ENCODE peak calls at places on chromosomes 13 and 19, in four cellular contexts. T, I, Y and X are unnamed samples.

GRCh38 chr13:110265341-110265681 is 41.6 kb downstream of the COL4A1 start:
- DNase-seq in T (no peak), I (peak; percentile 39), Y (no peak), X (no peak)

GRCh38 chr19:16076958-16077611 is 790 bp downstream of the TPM4 start:
- DNase-seq in T (peak; percentile 78), I (peak; percentile 72), Y (peak; percentile 59), X (peak; percentile 46)

GRCh38 chr19:17249887-17250548 is 4.3 kb upstream of the NR2F6 start:
- DNase-seq in T (no peak), I (no peak), Y (no peak), X (no peak)

GRCh38 chr13:20679879-20680278 is 23.6 kb upstream of the IL17D start:
- DNase-seq in T (no peak), I (no peak), Y (no peak), X (no peak)

GRCh38 chr13:104854698-104855097 is 1680.8 kb downstream of the EFNB2 start:
- DNase-seq in T (no peak), I (no peak), Y (no peak), X (no peak)

GRCh38 chr13:47146136-47146535 is 249.3 kb upstream of the HTR2A start:
- DNase-seq in T (no peak), I (no peak), Y (no peak), X (no peak)

GRCh38 chr19:9818175-9818733 is 625 bp downstream of the FBXL12 start:
- DNase-seq in T (no peak), I (no peak), Y (no peak), X (no peak)

GRCh38 chr13:100098445-100099116 is 9.7 kb downstream of the PCCA start:
- DNase-seq in T (no peak), I (no peak), Y (no peak), X (no peak)

GRCh38 chr13:89518289-89519077 is 1829.0 kb upstream of the MIR17HG start:
- DNase-seq in T (no peak), I (no peak), Y (no peak), X (peak; percentile 52)

GRCh38 chr19:10009714-10010224 is 535 bp downstream of the COL5A3 start:
- DNase-seq in T (no peak), I (no peak), Y (no peak), X (no peak)

GRCh38 chr19:38304866-38305429 is 897 bp downstream of the C19orf33 start:
- DNase-seq in T (peak; percentile 96), I (peak; percentile 98), Y (no peak), X (peak; percentile 90)

GRCh38 chr13:59342396-59342795 is 821.3 kb downstream of the DIAPH3 start:
- DNase-seq in T (no peak), I (no peak), Y (no peak), X (no peak)

GRCh38 chr19:45901432-45901903 is 945 bp downstream of the MYPOP start:
- DNase-seq in T (peak; percentile 32), I (peak; percentile 73), Y (peak; percentile 33), X (peak; percentile 33)

GRCh38 chr13:35139591-35139990 is 197.5 kb downstream of the NBEA start:
- DNase-seq in T (no peak), I (no peak), Y (no peak), X (no peak)

GRCh38 chr19:5292843-5293606 is 47.6 kb downstream of the PTPRS start:
- DNase-seq in T (peak; percentile 42), I (peak; percentile 93), Y (peak; percentile 66), X (peak; percentile 70)

DNA sequence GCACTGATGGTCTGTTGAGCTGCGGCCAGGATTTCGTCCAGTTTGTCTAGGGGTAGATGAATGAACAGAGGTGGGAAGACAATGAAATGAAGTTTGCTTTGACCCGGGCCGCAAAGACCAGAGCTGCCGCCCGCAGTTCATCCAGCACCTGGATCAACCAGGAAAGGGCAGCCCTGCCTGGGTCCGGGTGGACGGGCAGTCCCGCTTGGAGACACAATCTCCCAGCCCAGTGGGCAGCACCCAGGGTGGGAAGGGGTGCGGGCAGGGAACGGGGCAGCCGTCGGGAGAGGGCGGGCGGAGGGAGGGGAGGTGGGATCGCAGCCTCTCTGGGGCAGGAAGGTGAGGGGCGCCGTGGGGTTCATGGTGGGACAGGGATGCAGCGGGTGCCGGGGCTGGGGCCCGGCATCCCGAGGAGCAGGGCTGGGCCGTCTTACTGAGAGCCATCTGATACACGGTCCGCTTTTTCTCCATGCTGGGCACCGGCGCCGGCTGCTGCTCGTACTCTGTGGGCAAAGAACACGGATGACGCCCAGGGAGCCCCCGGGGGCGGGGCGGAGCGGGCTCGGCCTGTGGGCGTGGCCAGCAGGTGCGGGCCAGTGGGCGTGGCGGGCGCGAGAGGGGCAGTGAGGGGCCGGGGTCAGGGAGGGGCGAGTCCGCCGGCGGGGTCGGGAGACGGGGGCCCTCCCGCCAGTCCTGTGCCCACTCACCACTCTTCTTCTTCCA is 33.1 kb downstream of the SHANK1 start:
- DNase-seq in T (no peak), I (peak; percentile 63), Y (no peak), X (no peak)
- H3K27me3 ChIP-seq in T (no peaks in the 10 kb centered on the region), I (peaks cover 62% of the 10 kb centered on the region), Y (no peaks in the 10 kb centered on the region), X (no peaks in the 10 kb centered on the region)

DNA sequence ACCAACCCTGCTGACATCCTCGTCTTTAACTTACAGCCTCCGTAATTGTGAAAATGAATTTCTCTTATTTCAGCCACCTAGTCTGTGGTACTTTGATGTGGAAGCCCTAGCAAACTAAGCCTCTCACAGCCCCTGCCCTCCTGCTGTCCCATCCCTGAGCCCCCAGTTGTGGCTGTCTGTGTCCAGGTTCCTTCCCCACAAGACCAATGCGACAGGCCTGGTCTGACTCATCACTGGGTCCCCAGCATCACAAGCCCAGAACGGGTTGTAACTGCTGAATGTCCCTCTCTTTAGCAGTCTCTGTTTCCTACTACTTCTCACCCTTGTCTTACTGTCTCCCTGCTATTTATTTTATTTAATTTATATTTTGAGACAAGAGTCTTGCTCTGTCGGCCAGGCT is 5.7 kb downstream of the POU2F2 start:
- DNase-seq in T (no peak), I (no peak), Y (no peak), X (no peak)
- H3K4me1 ChIP-seq in T (no peaks in the 10 kb centered on the region), I (no peaks in the 10 kb centered on the region), Y (no peaks in the 10 kb centered on the region), X (no peaks in the 10 kb centered on the region)

GRCh38 chr13:113355621-113356020 is 8.3 kb downstream of the GRTP1 start:
- DNase-seq in T (no peak), I (no peak), Y (no peak), X (no peak)

GRCh38 chr13:113356594-113356993 is 7.3 kb downstream of the GRTP1 start:
- DNase-seq in T (no peak), I (no peak), Y (no peak), X (no peak)

GRCh38 chr13:113358653-113359052 is 5.3 kb downstream of the GRTP1 start:
- DNase-seq in T (no peak), I (no peak), Y (no peak), X (no peak)

GRCh38 chr13:113359556-113359955 is 4.4 kb downstream of the GRTP1 start:
- DNase-seq in T (no peak), I (peak; percentile 24), Y (no peak), X (no peak)

GRCh38 chr13:113357529-113357928 is 6.4 kb downstream of the GRTP1 start:
- DNase-seq in T (no peak), I (no peak), Y (no peak), X (no peak)
- TF ChIP-seq CTCF in T (no peak), I (no peak), Y (no peak), X (no peak)

GRCh38 chr19:12997967-12998940 is 3.0 kb downstream of the NFIX start:
- DNase-seq in T (no peak), I (no peak), Y (no peak), X (no peak)

GRCh38 chr19:12997225-12997966 is 2.1 kb downstream of the NFIX start:
- DNase-seq in T (no peak), I (no peak), Y (no peak), X (no peak)

GRCh38 chr19:12995596-12996541 is 594 bp downstream of the NFIX start:
- DNase-seq in T (peak; percentile 59), I (no peak), Y (no peak), X (peak; percentile 53)

GRCh38 chr19:12994701-12995595 is at the start of gene NFIX:
- DNase-seq in T (peak; percentile 71), I (peak; percentile 68), Y (peak; percentile 66), X (peak; percentile 72)

GRCh38 chr19:12996542-12997094 is 1.3 kb downstream of the NFIX start:
- DNase-seq in T (no peak), I (peak; percentile 82), Y (no peak), X (peak; percentile 56)
- H3K27me3 ChIP-seq in T (no peaks in the 10 kb centered on the region), I (peaks cover 90% of the 10 kb centered on the region), Y (no peaks in the 10 kb centered on the region), X (no peaks in the 10 kb centered on the region)

DNA sequence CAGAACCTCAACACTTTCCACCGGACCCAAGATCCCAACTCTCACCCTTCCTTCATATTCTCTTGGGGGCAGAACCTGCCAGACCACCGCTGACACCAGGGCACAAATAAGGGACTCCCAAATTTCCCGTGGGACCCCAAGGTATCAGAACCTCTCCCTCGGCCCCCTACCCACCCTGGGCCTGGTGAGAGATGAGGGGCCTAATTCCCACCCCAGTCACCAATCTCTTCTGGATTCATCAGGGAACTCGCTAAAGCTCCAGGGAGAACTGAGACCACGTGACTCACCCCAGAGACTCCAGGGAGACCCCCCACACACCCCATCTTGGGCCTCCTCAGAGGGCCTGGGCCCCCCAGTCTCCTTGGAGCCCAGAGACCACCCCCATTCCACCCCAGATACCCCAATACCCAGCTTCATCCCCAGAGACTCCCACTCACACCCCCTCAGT is 1.8 kb downstream of the LMNB2 start:
- DNase-seq in T (no peak), I (no peak), Y (no peak), X (no peak)
- H3K4me1 ChIP-seq in T (no peaks in the 10 kb centered on the region), I (no peaks in the 10 kb centered on the region), Y (peaks cover 16% of the 10 kb centered on the region), X (peaks cover 12% of the 10 kb centered on the region)

DNA sequence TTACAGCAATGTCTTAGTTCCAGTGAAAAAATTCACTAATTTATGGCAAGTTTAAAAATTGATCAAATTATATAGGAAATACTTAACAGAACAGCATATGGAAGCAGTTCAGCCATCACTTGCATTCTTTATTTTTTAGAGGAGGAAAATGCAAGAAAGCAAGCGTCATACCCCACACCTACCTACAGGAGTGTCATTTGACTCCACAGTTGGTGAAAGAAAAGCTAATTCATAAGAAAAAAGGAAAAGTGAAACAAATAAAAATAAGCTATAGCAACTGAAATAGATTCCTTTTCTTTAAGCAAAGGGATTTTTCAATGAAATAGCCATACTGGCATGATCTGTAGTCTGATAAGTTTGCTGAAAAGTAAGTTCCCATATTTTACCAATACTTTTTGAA is 111.0 kb downstream of the DOCK9 start:
- DNase-seq in T (no peak), I (no peak), Y (no peak), X (no peak)
- TF ChIP-seq CTCF in T (no peak), I (peak; percentile 65), Y (no peak), X (no peak)

GRCh38 chr19:29404951-29405727 is 120.7 kb upstream of the VSTM2B start:
- DNase-seq in T (peak; percentile 20), I (peak; percentile 71), Y (peak; percentile 25), X (no peak)
- H3K27me3 ChIP-seq in T (no peaks in the 10 kb centered on the region), I (no peaks in the 10 kb centered on the region), Y (no peaks in the 10 kb centered on the region), X (no peaks in the 10 kb centered on the region)

GRCh38 chr19:12782174-12782423 is 6.7 kb upstream of the HOOK2 start:
- DNase-seq in T (no peak), I (peak; percentile 52), Y (peak; percentile 68), X (peak; percentile 79)
- H3K4me1 ChIP-seq in T (peaks cover 31% of the 10 kb centered on the region), I (peaks cover 4% of the 10 kb centered on the region), Y (peaks cover 76% of the 10 kb centered on the region), X (peaks cover 71% of the 10 kb centered on the region)